ENCODE peak calls at places on chromosomes 13 and 19, in five cellular contexts. C is RCC 7860, X is hypothalamus, T is GM23248, O is HFF-Myc. J is an unnamed sample.

GRCh38 chr19:56573914-56574313 is 6.6 kb downstream of the ZNF470 start:
- DNase-seq in X (no peak), O (no peak), C (no peak), T (no peak), J (no peak)

GRCh38 chr19:4575267-4575793 is 15.8 kb upstream of the SEMA6B start:
- DNase-seq in X (no peak), C (peak), T (peak), O (peak), J (peak)

GRCh38 chr19:46351241-46352041 is 4.6 kb downstream of the PPP5C start:
- DNase-seq in O (no peak), C (no peak), X (no peak), T (peak), J (no peak)

GRCh38 chr19:41373993-41374392 is 2.3 kb upstream of the TMEM91 start:
- DNase-seq in T (peak), O (peak), C (no peak), X (peak), J (no peak)

GRCh38 chr13:34466301-34466700 is 475.8 kb upstream of the NBEA start:
- DNase-seq in C (no peak), O (no peak), X (no peak), T (no peak), J (no peak)

GRCh38 chr13:85864963-85865530 is 65.8 kb upstream of the SLITRK6 start:
- DNase-seq in X (no peak), T (peak), C (no peak), O (no peak), J (no peak)

GRCh38 chr13:19090495-19090894 is 91.1 kb downstream of the TUBA3C start:
- DNase-seq in O (no peak), T (no peak), X (no peak), C (no peak), J (no peak)

GRCh38 chr19:46759817-46760333 is 13.6 kb upstream of the STRN4 start:
- DNase-seq in T (peak), O (peak), C (no peak), X (no peak), J (no peak)

GRCh38 chr19:10226376-10227214 is 4.5 kb downstream of the S1PR2 start:
- DNase-seq in O (peak), X (no peak), T (peak), C (no peak), J (no peak)

GRCh38 chr13:84607614-84608013 is 725.3 kb upstream of the SLITRK1 start:
- DNase-seq in C (peak), O (peak), X (no peak), T (peak), J (no peak)

J was measured in cardiac septum.